ENCODE peak calls at places on chromosomes 2 and 18, in six cellular contexts. H, W, Y, G, S and N are unnamed samples.

GRCh38 chr2:233061591-233062446 is 1.7 kb downstream of the INPP5D start:
- DNase-seq in Y (peak), S (peak), W (peak), H (peak), G (peak), N (no peak)

GRCh38 chr2:160338891-160339290 is 138.8 kb upstream of the ITGB6 start:
- DNase-seq in G (no peak), S (no peak), W (peak), H (no peak), Y (no peak), N (peak)

GRCh38 chr2:202632682-202633081 is 2.1 kb upstream of the FAM117B start:
- DNase-seq in H (no peak), S (no peak), G (no peak), Y (no peak), W (no peak), N (peak)

GRCh38 chr2:29459445-29460179 is 344.4 kb downstream of the CLIP4 start:
- DNase-seq in Y (no peak), S (no peak), H (no peak), G (no peak), W (no peak), N (no peak)

GRCh38 chr2:829047-829446 is 121.6 kb upstream of the SNTG2 start:
- DNase-seq in G (no peak), S (no peak), Y (no peak), H (no peak), W (no peak), N (no peak)

GRCh38 chr2:232386740-232387450 is 8.3 kb downstream of the ALPP start:
- DNase-seq in H (no peak), W (no peak), S (peak), G (no peak), Y (no peak), N (no peak)

GRCh38 chr2:59249441-59250330 is 1008.6 kb upstream of the FANCL start:
- DNase-seq in G (no peak), S (no peak), W (no peak), H (no peak), Y (no peak), N (no peak)

GRCh38 chr2:205511666-205512065 is 170.6 kb upstream of the NRP2 start:
- DNase-seq in Y (no peak), W (no peak), H (no peak), S (no peak), G (no peak), N (no peak)

GRCh38 chr2:109126501-109126860 is 2.5 kb upstream of the SH3RF3 start:
- DNase-seq in G (no peak), W (no peak), Y (no peak), H (no peak), S (no peak), N (no peak)

GRCh38 chr2:170052151-170052550 is 125.8 kb upstream of the MYO3B start:
- DNase-seq in H (no peak), Y (no peak), W (no peak), S (no peak), G (no peak), N (no peak)

GRCh38 chr2:201182650-201183372 is at the start of gene CASP10:
- DNase-seq in W (no peak), S (peak), H (peak), Y (no peak), G (peak), N (no peak)

GRCh38 chr2:199911877-199912161 is 726 bp downstream of the C2orf69 start:
- DNase-seq in W (no peak), S (no peak), Y (no peak), H (no peak), G (no peak), N (no peak)

GRCh38 chr2:172311921-172312345 is 115.5 kb upstream of the ITGA6 start:
- DNase-seq in H (peak), S (no peak), G (no peak), W (no peak), Y (no peak), N (no peak)

GRCh38 chr2:238387376-238387775 is 39.4 kb upstream of the ASB1 start:
- DNase-seq in Y (no peak), H (no peak), W (no peak), S (no peak), G (no peak), N (no peak)

GRCh38 chr2:202494300-202494699 is 118.2 kb downstream of the BMPR2 start:
- DNase-seq in Y (no peak), W (no peak), S (peak), H (no peak), G (no peak), N (no peak)

GRCh38 chr2:203553784-203554183 is 18.7 kb upstream of the RAPH1 start:
- DNase-seq in S (no peak), G (no peak), H (no peak), W (no peak), Y (no peak), N (no peak)

DNA sequence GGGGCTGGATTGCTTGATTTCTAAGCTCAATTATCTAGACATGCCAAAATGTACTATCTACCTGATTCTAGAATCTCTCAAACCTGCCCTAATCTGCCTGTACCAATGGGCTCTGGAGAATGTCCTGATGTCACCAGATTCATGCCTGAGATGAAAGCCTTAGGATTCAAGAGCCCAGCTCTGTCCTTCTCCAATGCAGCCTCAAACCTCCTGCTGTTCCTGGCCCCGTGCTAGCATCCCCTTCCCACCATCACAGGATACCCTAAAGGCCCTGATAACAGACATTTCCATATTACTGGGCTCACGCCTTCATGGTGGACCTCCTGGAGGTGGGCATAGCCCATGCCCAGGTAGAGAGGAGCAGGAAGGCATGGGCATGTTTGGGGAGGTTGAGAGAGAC is 206.7 kb downstream of the ARL4C start:
- DNase-seq in G (no peak), H (no peak), S (no peak), W (no peak), Y (no peak), N (no peak)
- H3K27ac ChIP-seq in G (no peak), H (peak), S (peak), W (no peak), Y (peak), N (no peak)

DNA sequence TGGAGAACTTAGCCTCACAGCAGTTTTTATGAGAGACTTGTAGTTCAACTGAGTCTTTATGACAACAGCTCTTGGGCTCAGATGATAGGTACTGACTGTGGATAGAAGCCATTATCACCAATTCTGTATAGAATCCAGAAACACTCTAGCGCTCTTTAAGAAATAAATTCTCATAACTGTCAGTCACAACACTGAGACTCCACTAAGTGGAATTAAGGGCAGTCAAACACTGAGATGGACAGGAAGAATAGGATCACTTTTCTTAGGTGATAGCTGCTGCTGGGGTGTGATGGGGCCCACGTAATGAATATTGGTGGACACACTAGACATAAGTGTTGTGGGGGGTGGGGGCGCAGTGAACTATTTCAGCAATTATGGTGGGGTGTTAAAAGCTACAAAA is 1691.8 kb upstream of the LRRTM1 start:
- DNase-seq in G (no peak), Y (no peak), H (no peak), S (no peak), W (no peak), N (no peak)
- TF ChIP-seq EP300 in G (no peak), Y (no peak), H (no peak), S (no peak), W (no peak), N (no peak)

GRCh38 chr2:85237849-85238570 is 89.8 kb downstream of the TGOLN2 start:
- DNase-seq in S (peak), G (no peak), W (no peak), H (no peak), Y (no peak), N (no peak)
- H3K27ac ChIP-seq in S (no peak), G (no peak), W (no peak), H (no peak), Y (no peak), N (no peak)

GRCh38 chr2:231047270-231047921 is 9.3 kb upstream of the PSMD1 start:
- DNase-seq in G (no peak), S (no peak), H (peak), Y (no peak), W (no peak), N (no peak)
- TF ChIP-seq EP300 in G (no peak), S (no peak), H (no peak), Y (no peak), W (no peak), N (no peak)

GRCh38 chr18:59054892-59055291 is 84.8 kb upstream of the SEC11C start:
- DNase-seq in Y (no peak), S (no peak), H (peak), W (peak), G (no peak), N (no peak)
- H3K27ac ChIP-seq in Y (peak), S (no peak), H (no peak), W (no peak), G (no peak), N (no peak)

GRCh38 chr2:14712091-14712490 is 79.6 kb downstream of the LRATD1 start:
- DNase-seq in W (no peak), Y (no peak), S (no peak), H (no peak), G (no peak), N (no peak)

GRCh38 chr2:14717131-14717530 is 84.6 kb downstream of the LRATD1 start:
- DNase-seq in W (no peak), S (no peak), Y (no peak), G (no peak), H (no peak), N (no peak)

GRCh38 chr2:14713248-14713647 is 80.7 kb downstream of the LRATD1 start:
- DNase-seq in H (no peak), Y (no peak), S (no peak), G (no peak), W (no peak), N (no peak)

GRCh38 chr2:14716319-14716718 is 83.8 kb downstream of the LRATD1 start:
- DNase-seq in G (no peak), W (no peak), H (no peak), Y (no peak), S (no peak), N (no peak)

GRCh38 chr2:14715600-14715999 is 83.1 kb downstream of the LRATD1 start:
- DNase-seq in Y (no peak), G (no peak), S (no peak), H (no peak), W (no peak), N (no peak)
- TF ChIP-seq EP300 in Y (no peak), G (no peak), S (no peak), H (no peak), W (no peak), N (no peak)

DNA sequence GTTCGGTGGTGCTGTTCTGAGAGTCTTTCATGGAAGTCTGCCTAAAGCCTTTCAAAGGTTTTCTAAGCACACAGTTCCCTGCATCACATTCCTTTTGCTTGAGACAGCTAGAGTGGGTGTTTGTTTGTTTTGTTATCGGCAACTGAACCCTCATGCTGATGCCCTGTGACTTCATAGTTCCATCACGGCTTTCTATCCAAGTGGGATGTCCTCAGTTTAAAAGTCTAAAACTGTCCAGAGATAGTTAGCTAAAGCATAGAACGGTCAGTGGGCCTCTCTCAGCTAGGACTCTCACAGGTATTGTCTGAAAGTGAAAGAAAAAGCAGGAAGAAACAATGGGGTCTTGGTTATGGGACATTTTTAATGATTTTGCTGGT is 337.3 kb downstream of the OSR1 start:
- DNase-seq in Y (no peak), H (no peak), S (no peak), W (no peak), G (no peak), N (no peak)
- H3K27ac ChIP-seq in Y (peak), H (no peak), S (peak), W (no peak), G (no peak), N (no peak)